ENCODE peak calls at places on chromosome X, in ten cellular contexts. C is mesendoderm, F is cardiac muscle cell, L is fibroblast of pulmonary artery, N is mucosa of descending colon, Y is H7, E is skeletal muscle cell, I is aorta, U is left ventricle myocardium inferior, M is lung. P is an unnamed sample.
A peak's percentile ranks its signal among the peaks of the same experiment; 100 is the strongest.

GRCh38 chrX:63471004-63471403 is 119.9 kb upstream of the SPIN4 start:
- DNase-seq in C (no peak), F (no peak), L (no peak), N (no peak), Y (no peak), E (no peak), I (no peak), U (no peak), M (no peak), P (no peak)

GRCh38 chrX:18389968-18390367 is 35.4 kb upstream of the CDKL5 start:
- DNase-seq in C (peak; percentile 29), F (no peak), L (no peak), N (no peak), Y (no peak), E (no peak), I (no peak), U (no peak), M (no peak), P (no peak)

GRCh38 chrX:154602226-154602625 is 16.9 kb downstream of the CTAG1B start:
- DNase-seq in C (no peak), F (no peak), L (no peak), N (no peak), Y (peak; percentile 25), E (no peak), I (no peak), U (no peak), M (no peak), P (no peak)

GRCh38 chrX:12567857-12568256 is 223.4 kb upstream of the PRPS2 start:
- DNase-seq in C (no peak), F (peak; percentile 1), L (peak; percentile 35), N (no peak), Y (no peak), E (no peak), I (no peak), U (no peak), M (no peak), P (no peak)

GRCh38 chrX:23332888-23333821 is 1.5 kb upstream of the PTCHD1 start:
- DNase-seq in C (peak; percentile 69), F (peak; percentile 25), L (no peak), N (no peak), Y (peak; percentile 74), E (no peak), I (no peak), U (no peak), M (no peak), P (no peak)

GRCh38 chrX:65524139-65524538 is 10.4 kb downstream of the LAS1L start:
- DNase-seq in C (no peak), F (no peak), L (no peak), N (no peak), Y (no peak), E (no peak), I (no peak), U (no peak), M (no peak), P (no peak)

GRCh38 chrX:109345866-109346265 is 136.0 kb downstream of the GUCY2F start:
- DNase-seq in C (no peak), F (no peak), L (peak; percentile 19), N (no peak), Y (no peak), E (no peak), I (no peak), U (no peak), M (no peak), P (no peak)

GRCh38 chrX:123728001-123728400 is 4.9 kb downstream of the THOC2 start:
- DNase-seq in C (no peak), F (no peak), L (no peak), N (no peak), Y (no peak), E (no peak), I (no peak), U (no peak), M (no peak), P (no peak)

GRCh38 chrX:47158131-47158530 is 13.1 kb downstream of the RBM10 start:
- DNase-seq in C (no peak), F (no peak), L (no peak), N (no peak), Y (peak; percentile 78), E (no peak), I (peak; percentile 47), U (no peak), M (no peak), P (no peak)

GRCh38 chrX:101507372-101507771 is 22.1 kb downstream of the ARMCX4 start:
- DNase-seq in C (no peak), F (no peak), L (no peak), N (no peak), Y (no peak), E (no peak), I (no peak), U (no peak), M (no peak), P (no peak)

GRCh38 chrX:97751735-97752134 is 868.0 kb downstream of the RPA4 start:
- DNase-seq in C (no peak), F (no peak), L (no peak), N (no peak), Y (no peak), E (no peak), I (no peak), U (no peak), M (no peak), P (no peak)

GRCh38 chrX:15320297-15320696 is 4.9 kb upstream of the ASB11 start:
- DNase-seq in C (no peak), F (no peak), L (no peak), N (no peak), Y (no peak), E (no peak), I (no peak), U (no peak), M (no peak), P (no peak)

GRCh38 chrX:1012678-1013300 is 199.7 kb downstream of the CRLF2 start:
- DNase-seq in C (no peak), F (no peak), L (no peak), N (no peak), Y (no peak), E (no peak), I (no peak), U (no peak), M (no peak), P (no peak)

GRCh38 chrX:150035531-150035930 is 97.2 kb upstream of the EOLA2 start:
- DNase-seq in C (no peak), F (no peak), L (no peak), N (no peak), Y (no peak), E (no peak), I (no peak), U (no peak), M (no peak), P (no peak)
- H3K4me3 ChIP-seq in C (no peak overlapping the region), F (no peak overlapping the region), L (no peak overlapping the region), N (no peak overlapping the region), Y (no peak overlapping the region), E (no peak overlapping the region), I (no peak overlapping the region), U (no peak overlapping the region), M (no peak overlapping the region), P (no peak overlapping the region)

GRCh38 chrX:67732864-67733263 is 189.0 kb downstream of the AR start:
- DNase-seq in C (no peak), F (no peak), L (no peak), N (no peak), Y (no peak), E (no peak), I (no peak), U (no peak), M (no peak), P (no peak)

DNA sequence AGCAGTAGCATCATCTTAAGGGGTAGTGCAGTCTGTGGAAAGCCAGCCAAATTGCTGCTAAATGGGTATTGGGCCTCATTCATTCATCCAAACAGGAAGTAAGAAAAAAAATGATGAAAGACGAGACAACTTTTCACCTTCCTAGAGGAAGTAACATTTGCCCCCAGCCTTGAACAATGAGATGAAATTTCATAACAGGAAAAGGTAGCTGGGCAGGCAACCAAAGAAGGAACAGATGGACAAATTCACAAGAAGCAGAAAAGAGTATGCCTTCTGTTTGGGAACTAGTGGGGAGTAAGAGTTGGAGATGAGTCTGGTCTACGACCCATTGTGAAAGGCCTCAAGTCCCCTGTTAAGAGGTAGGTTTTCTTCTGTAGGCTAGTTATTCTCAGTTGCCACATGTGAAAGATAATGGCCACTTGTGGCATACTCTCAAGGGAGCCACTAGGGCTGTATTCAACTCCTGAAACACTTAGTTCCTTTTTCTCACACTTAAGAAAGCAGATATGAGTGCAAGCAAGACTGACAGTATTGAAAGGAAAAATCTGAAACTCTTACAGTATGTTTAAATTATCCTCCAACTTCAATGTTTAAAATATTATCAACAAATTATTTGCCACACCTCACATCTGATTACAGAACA is 190.4 kb downstream of the AR start:
- DNase-seq in C (no peak), F (no peak), L (peak; percentile 61), N (no peak), Y (no peak), E (no peak), I (no peak), U (no peak), M (no peak), P (no peak)
- H3K4me3 ChIP-seq in C (no peak overlapping the region), F (no peak overlapping the region), L (no peak overlapping the region), N (no peak overlapping the region), Y (no peak overlapping the region), E (no peak overlapping the region), I (no peak overlapping the region), U (no peak overlapping the region), M (no peak overlapping the region), P (no peak overlapping the region)

GRCh38 chrX:131830400-131831184 is 192.5 kb upstream of the STK26 start:
- DNase-seq in C (peak; percentile 98), F (peak; percentile 95), L (peak; percentile 82), N (peak; percentile 62), Y (peak; percentile 52), E (no peak), I (no peak), U (peak; percentile 40), M (peak; percentile 82), P (peak; percentile 40)
- H3K4me3 ChIP-seq in C (peak overlapping the region; percentile 89), F (peak overlapping the region; percentile 61), L (peak overlapping the region; percentile 17), N (no peak overlapping the region), Y (peak overlapping the region; percentile 69), E (peak overlapping the region; percentile 44), I (no peak overlapping the region), U (peak overlapping the region; percentile 52), M (no peak overlapping the region), P (peak overlapping the region; percentile 28)

GRCh38 chrX:13901354-13901753 is 84.5 kb upstream of the GPM6B start:
- DNase-seq in C (no peak), F (no peak), L (no peak), N (no peak), Y (no peak), E (no peak), I (no peak), U (no peak), M (no peak), P (no peak)

GRCh38 chrX:13911581-13911980 is 94.7 kb upstream of the GPM6B start:
- DNase-seq in C (no peak), F (no peak), L (peak; percentile 7), N (no peak), Y (no peak), E (no peak), I (no peak), U (no peak), M (no peak), P (no peak)

GRCh38 chrX:13902406-13902805 is 85.5 kb upstream of the GPM6B start:
- DNase-seq in C (no peak), F (no peak), L (no peak), N (no peak), Y (no peak), E (no peak), I (no peak), U (no peak), M (no peak), P (no peak)

GRCh38 chrX:13903405-13903804 is 86.5 kb upstream of the GPM6B start:
- DNase-seq in C (no peak), F (no peak), L (peak; percentile 48), N (no peak), Y (no peak), E (no peak), I (no peak), U (no peak), M (no peak), P (no peak)

GRCh38 chrX:13906103-13906502 is 89.2 kb upstream of the GPM6B start:
- DNase-seq in C (no peak), F (no peak), L (peak; percentile 13), N (no peak), Y (no peak), E (no peak), I (no peak), U (no peak), M (no peak), P (no peak)
- H3K4me3 ChIP-seq in C (no peak overlapping the region), F (no peak overlapping the region), L (no peak overlapping the region), N (no peak overlapping the region), Y (no peak overlapping the region), E (no peak overlapping the region), I (no peak overlapping the region), U (no peak overlapping the region), M (no peak overlapping the region), P (no peak overlapping the region)